ENCODE peak calls at places on chromosomes 12 and 14, in ten cellular contexts. G is fibroblast of pulmonary artery, F is PC-9, D is fibroblast of lung, A is transverse colon, P is gastrocnemius medialis, N is GM10248, E is dorsolateral prefrontal cortex, V is heart left ventricle, O is HCT116. J is an unnamed sample.

GRCh38 chr12:51631591-51631990 is 40.6 kb downstream of the SCN8A start:
- DNase-seq in O (peak; percentile 46), D (peak; percentile 86), P (no peak), G (peak; percentile 29), E (no peak), A (no peak), V (no peak), F (no peak), N (no peak), J (no peak)

GRCh38 chr12:67818379-67819001 is 169.9 kb downstream of the DYRK2 start:
- DNase-seq in E (no peak), O (no peak), V (no peak), F (no peak), N (no peak), G (no peak), A (no peak), D (no peak), P (no peak), J (no peak)

GRCh38 chr14:68291820-68292219 is 472.2 kb downstream of the RAD51B start:
- DNase-seq in E (no peak), A (no peak), O (peak; percentile 37), V (no peak), D (no peak), G (no peak), F (peak; percentile 21), P (no peak), N (no peak), J (peak; percentile 53)

GRCh38 chr12:51777457-51777856 is 71.1 kb downstream of the FIGNL2 start:
- DNase-seq in E (no peak), V (no peak), G (no peak), O (no peak), A (no peak), D (no peak), P (no peak), N (no peak), F (no peak), J (no peak)

GRCh38 chr12:106271575-106272505 is 24.0 kb upstream of the CKAP4 start:
- DNase-seq in G (no peak), D (no peak), E (no peak), F (no peak), V (no peak), P (no peak), O (no peak), A (no peak), N (no peak), J (no peak)

GRCh38 chr14:65352964-65353530 is 59.5 kb upstream of the FUT8 start:
- DNase-seq in D (no peak), A (peak; percentile 40), N (no peak), V (no peak), O (peak; percentile 51), E (no peak), F (peak; percentile 77), G (no peak), P (no peak), J (no peak)

GRCh38 chr12:12088761-12089160 is 18.0 kb downstream of the BCL2L14 start:
- DNase-seq in A (no peak), E (no peak), F (no peak), O (no peak), V (no peak), N (no peak), P (no peak), D (no peak), G (no peak), J (no peak)

GRCh38 chr12:124762791-124763593 is 100.7 kb downstream of the SCARB1 start:
- DNase-seq in D (peak; percentile 84), F (no peak), G (no peak), N (no peak), P (no peak), O (no peak), A (no peak), E (no peak), V (no peak), J (no peak)

GRCh38 chr12:57135939-57136338 is 7.7 kb downstream of the LRP1 start:
- DNase-seq in D (peak; percentile 45), O (no peak), G (peak; percentile 52), A (no peak), F (no peak), E (no peak), N (no peak), P (no peak), V (peak; percentile 77), J (peak; percentile 30)

GRCh38 chr14:68283378-68284123 is 464.0 kb downstream of the RAD51B start:
- DNase-seq in F (no peak), A (peak; percentile 51), E (no peak), N (peak; percentile 47), V (peak; percentile 38), D (no peak), O (no peak), P (no peak), G (no peak), J (peak; percentile 10)

GRCh38 chr12:1839956-1840550 is 19.7 kb downstream of the LRTM2 start:
- DNase-seq in P (no peak), N (no peak), O (no peak), V (no peak), D (no peak), G (no peak), E (no peak), F (no peak), A (no peak), J (no peak)

GRCh38 chr14:100104523-100105300 is 39.5 kb downstream of the EVL start:
- DNase-seq in P (no peak), V (no peak), E (no peak), O (no peak), G (peak; percentile 27), F (no peak), D (peak; percentile 56), A (no peak), N (no peak), J (no peak)
- TF ChIP-seq CTCF in P (no peak), V (no peak), E (no peak), O (no peak), G (no peak), F (no peak), D (no peak), A (no peak), N (peak; percentile 11), J (no peak)

GRCh38 chr12:77045183-77045582 is 20.2 kb downstream of the E2F7 start:
- DNase-seq in V (no peak), F (no peak), A (no peak), G (no peak), D (no peak), P (no peak), E (no peak), N (no peak), O (no peak), J (no peak)

GRCh38 chr12:77042834-77043233 is 22.5 kb downstream of the E2F7 start:
- DNase-seq in D (no peak), F (no peak), V (no peak), P (no peak), O (no peak), E (no peak), N (no peak), A (no peak), G (no peak), J (no peak)

GRCh38 chr12:77049767-77050353 is 15.5 kb downstream of the E2F7 start:
- DNase-seq in D (peak; percentile 66), V (no peak), G (peak; percentile 81), N (peak; percentile 43), E (no peak), F (no peak), O (peak; percentile 63), P (no peak), A (no peak), J (no peak)

GRCh38 chr12:77053259-77053658 is 12.1 kb downstream of the E2F7 start:
- DNase-seq in F (no peak), N (no peak), G (peak; percentile 28), P (no peak), V (no peak), D (no peak), O (no peak), E (no peak), A (no peak), J (no peak)

DNA sequence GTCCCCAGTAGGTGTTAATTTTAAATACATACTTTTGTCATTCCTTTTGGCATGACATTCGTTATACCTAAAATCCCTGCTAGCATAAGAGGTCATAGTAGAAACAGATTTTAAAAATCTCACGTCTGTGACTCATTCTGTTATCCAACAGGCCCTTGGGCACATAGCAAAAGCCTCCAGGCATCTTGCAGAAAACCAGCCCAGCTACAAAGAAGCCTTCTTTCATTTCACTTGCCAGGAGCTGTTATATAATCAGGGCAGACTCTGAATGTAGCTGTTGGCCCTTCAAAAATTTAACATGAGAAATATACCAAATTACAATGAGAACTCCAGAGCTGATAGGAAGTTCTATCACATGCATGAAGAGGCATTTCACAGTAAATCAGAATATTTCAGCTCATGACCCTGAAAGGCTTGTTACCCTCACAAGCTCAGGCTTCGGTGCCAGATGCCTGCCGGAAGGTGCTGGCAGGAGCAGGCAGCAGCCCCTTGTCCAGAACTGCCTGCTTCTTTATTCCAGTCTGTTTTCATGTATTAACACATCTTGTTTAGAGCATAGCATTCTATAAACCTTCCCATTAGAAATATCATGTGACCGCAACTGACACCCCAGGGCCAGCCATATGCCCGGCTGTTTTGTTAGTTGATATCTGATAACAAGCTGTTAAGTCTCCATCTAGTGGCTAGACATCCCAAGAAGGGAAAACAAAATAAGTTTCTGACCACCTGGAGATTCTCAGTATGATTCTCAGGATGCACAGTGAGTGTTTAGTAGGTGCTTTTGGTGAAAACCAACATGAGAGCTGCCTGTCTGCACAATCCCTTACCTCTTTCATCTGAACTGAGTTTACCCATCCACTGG is 17.8 kb downstream of the E2F7 start:
- DNase-seq in D (peak; percentile 29), V (no peak), P (no peak), F (no peak), G (no peak), A (no peak), N (no peak), E (no peak), O (no peak), J (no peak)
- TF ChIP-seq CTCF in D (no peak), V (no peak), P (no peak), F (no peak), G (no peak), A (no peak), N (no peak), E (no peak), O (no peak), J (no peak)

GRCh38 chr14:38696925-38697324 is 406.1 kb downstream of the SEC23A start:
- DNase-seq in N (no peak), V (no peak), D (no peak), E (no peak), G (no peak), A (no peak), F (no peak), P (no peak), O (no peak), J (no peak)

GRCh38 chr14:38693423-38693822 is 409.6 kb downstream of the SEC23A start:
- DNase-seq in E (no peak), D (no peak), N (no peak), A (no peak), F (no peak), V (no peak), G (no peak), O (no peak), P (no peak), J (no peak)
- TF ChIP-seq CTCF in E (no peak), D (no peak), N (no peak), A (no peak), F (no peak), V (no peak), G (no peak), O (no peak), P (no peak), J (no peak)

GRCh38 chr12:116662612-116663144 is 75.2 kb downstream of the SPRING1 start:
- DNase-seq in A (peak; percentile 28), V (no peak), E (peak; percentile 9), F (no peak), G (no peak), P (no peak), N (no peak), O (no peak), D (peak; percentile 36), J (peak; percentile 51)
- TF ChIP-seq CTCF in A (no peak), V (no peak), E (no peak), F (no peak), G (no peak), P (no peak), N (peak; percentile 3), O (no peak), D (peak; percentile 10), J (no peak)